ENCODE peak calls at places on chromosome X, in eight cellular contexts. One of them, this sample, is unnamed.

GRCh38 chrX:19799319-19800182 is 87.8 kb downstream of the SH3KBP1 start:
- DNase-seq in K562: no peak
- DNase-seq in activated CD4-positive, alpha-beta T cell treated with anti-CD3 and anti-CD28 coated beads for 24 hours: no peak
- DNase-seq in breast epithelium: no peak
- DNase-seq in cerebellar cortex: no peak
- DNase-seq in PC-3: no peak
- DNase-seq in AG10803: peak
- DNase-seq in T-helper 2 cell: peak
- DNase-seq in this sample: no peak

GRCh38 chrX:145002776-145003175 is 244.5 kb upstream of the SPANXN1 start:
- DNase-seq in AG10803: peak
- DNase-seq in PC-3: peak
- DNase-seq in activated CD4-positive, alpha-beta T cell treated with anti-CD3 and anti-CD28 coated beads for 24 hours: no peak
- DNase-seq in breast epithelium: no peak
- DNase-seq in cerebellar cortex: no peak
- DNase-seq in K562: no peak
- DNase-seq in T-helper 2 cell: no peak
- DNase-seq in this sample: no peak

GRCh38 chrX:29617725-29618124 is 597.6 kb upstream of the MAGEB2 start:
- DNase-seq in T-helper 2 cell: no peak
- DNase-seq in AG10803: no peak
- DNase-seq in cerebellar cortex: peak
- DNase-seq in PC-3: peak
- DNase-seq in K562: no peak
- DNase-seq in activated CD4-positive, alpha-beta T cell treated with anti-CD3 and anti-CD28 coated beads for 24 hours: no peak
- DNase-seq in breast epithelium: no peak
- DNase-seq in this sample: peak

GRCh38 chrX:150062292-150063137 is 124.2 kb upstream of the EOLA2 start:
- DNase-seq in T-helper 2 cell: no peak
- DNase-seq in breast epithelium: no peak
- DNase-seq in K562: no peak
- DNase-seq in AG10803: peak
- DNase-seq in PC-3: peak
- DNase-seq in cerebellar cortex: no peak
- DNase-seq in activated CD4-positive, alpha-beta T cell treated with anti-CD3 and anti-CD28 coated beads for 24 hours: no peak
- DNase-seq in this sample: no peak

GRCh38 chrX:68731254-68731653 is 83.8 kb downstream of the STARD8 start:
- DNase-seq in activated CD4-positive, alpha-beta T cell treated with anti-CD3 and anti-CD28 coated beads for 24 hours: no peak
- DNase-seq in cerebellar cortex: no peak
- DNase-seq in AG10803: no peak
- DNase-seq in PC-3: no peak
- DNase-seq in K562: no peak
- DNase-seq in breast epithelium: no peak
- DNase-seq in T-helper 2 cell: no peak
- DNase-seq in this sample: no peak

GRCh38 chrX:25523574-25523973 is 507.8 kb upstream of the ARX start:
- DNase-seq in breast epithelium: no peak
- DNase-seq in activated CD4-positive, alpha-beta T cell treated with anti-CD3 and anti-CD28 coated beads for 24 hours: no peak
- DNase-seq in K562: peak
- DNase-seq in cerebellar cortex: peak
- DNase-seq in AG10803: peak
- DNase-seq in PC-3: peak
- DNase-seq in T-helper 2 cell: no peak
- DNase-seq in this sample: peak

GRCh38 chrX:48971325-48972213 is at the start of gene KCND1:
- DNase-seq in T-helper 2 cell: no peak
- DNase-seq in activated CD4-positive, alpha-beta T cell treated with anti-CD3 and anti-CD28 coated beads for 24 hours: peak
- DNase-seq in breast epithelium: peak
- DNase-seq in cerebellar cortex: peak
- DNase-seq in AG10803: peak
- DNase-seq in K562: no peak
- DNase-seq in PC-3: no peak
- DNase-seq in this sample: no peak

GRCh38 chrX:357035-357692 is 29.5 kb downstream of the PPP2R3B start:
- DNase-seq in K562: no peak
- DNase-seq in AG10803: no peak
- DNase-seq in PC-3: no peak
- DNase-seq in cerebellar cortex: no peak
- DNase-seq in T-helper 2 cell: no peak
- DNase-seq in activated CD4-positive, alpha-beta T cell treated with anti-CD3 and anti-CD28 coated beads for 24 hours: no peak
- DNase-seq in breast epithelium: no peak
- DNase-seq in this sample: no peak

GRCh38 chrX:129637217-129638109 is 17.3 kb downstream of the APLN start:
- DNase-seq in PC-3: peak
- DNase-seq in breast epithelium: peak
- DNase-seq in K562: peak
- DNase-seq in cerebellar cortex: peak
- DNase-seq in T-helper 2 cell: peak
- DNase-seq in activated CD4-positive, alpha-beta T cell treated with anti-CD3 and anti-CD28 coated beads for 24 hours: peak
- DNase-seq in AG10803: peak
- DNase-seq in this sample: peak

GRCh38 chrX:151985955-151986354 is 11.5 kb upstream of the GABRE start:
- DNase-seq in K562: peak
- DNase-seq in T-helper 2 cell: no peak
- DNase-seq in activated CD4-positive, alpha-beta T cell treated with anti-CD3 and anti-CD28 coated beads for 24 hours: no peak
- DNase-seq in cerebellar cortex: no peak
- DNase-seq in breast epithelium: no peak
- DNase-seq in AG10803: peak
- DNase-seq in PC-3: no peak
- DNase-seq in this sample: no peak

GRCh38 chrX:69137371-69137881 is 27.8 kb downstream of the PJA1 start:
- DNase-seq in cerebellar cortex: no peak
- DNase-seq in PC-3: no peak
- DNase-seq in breast epithelium: no peak
- DNase-seq in AG10803: peak
- DNase-seq in T-helper 2 cell: no peak
- DNase-seq in activated CD4-positive, alpha-beta T cell treated with anti-CD3 and anti-CD28 coated beads for 24 hours: no peak
- DNase-seq in K562: no peak
- DNase-seq in this sample: no peak

GRCh38 chrX:142978130-142978684 is 47.5 kb upstream of the SPANXN4 start:
- DNase-seq in T-helper 2 cell: no peak
- DNase-seq in K562: no peak
- DNase-seq in AG10803: no peak
- DNase-seq in cerebellar cortex: no peak
- DNase-seq in breast epithelium: no peak
- DNase-seq in activated CD4-positive, alpha-beta T cell treated with anti-CD3 and anti-CD28 coated beads for 24 hours: no peak
- DNase-seq in PC-3: no peak
- DNase-seq in this sample: no peak

GRCh38 chrX:39705299-39705698 is 392.5 kb downstream of the BCOR start:
- DNase-seq in AG10803: peak
- DNase-seq in cerebellar cortex: peak
- DNase-seq in breast epithelium: peak
- DNase-seq in K562: peak
- DNase-seq in PC-3: peak
- DNase-seq in T-helper 2 cell: no peak
- DNase-seq in activated CD4-positive, alpha-beta T cell treated with anti-CD3 and anti-CD28 coated beads for 24 hours: no peak
- DNase-seq in this sample: peak

GRCh38 chrX:41561045-41561444 is 113.9 kb downstream of the NYX start:
- DNase-seq in cerebellar cortex: no peak
- DNase-seq in K562: peak
- DNase-seq in T-helper 2 cell: no peak
- DNase-seq in breast epithelium: no peak
- DNase-seq in AG10803: peak
- DNase-seq in PC-3: peak
- DNase-seq in activated CD4-positive, alpha-beta T cell treated with anti-CD3 and anti-CD28 coated beads for 24 hours: no peak
- DNase-seq in this sample: peak

GRCh38 chrX:63934791-63935190 is 149.8 kb upstream of the ARHGEF9 start:
- DNase-seq in cerebellar cortex: peak
- DNase-seq in AG10803: no peak
- DNase-seq in activated CD4-positive, alpha-beta T cell treated with anti-CD3 and anti-CD28 coated beads for 24 hours: no peak
- DNase-seq in PC-3: no peak
- DNase-seq in breast epithelium: no peak
- DNase-seq in K562: no peak
- DNase-seq in T-helper 2 cell: no peak
- DNase-seq in this sample: no peak

GRCh38 chrX:109384569-109385174 is 97.2 kb downstream of the GUCY2F start:
- DNase-seq in PC-3: peak
- DNase-seq in T-helper 2 cell: no peak
- DNase-seq in activated CD4-positive, alpha-beta T cell treated with anti-CD3 and anti-CD28 coated beads for 24 hours: no peak
- DNase-seq in cerebellar cortex: no peak
- DNase-seq in AG10803: peak
- DNase-seq in breast epithelium: no peak
- DNase-seq in K562: peak
- DNase-seq in this sample: peak

GRCh38 chrX:29470029-29470428 is 745.3 kb upstream of the MAGEB2 start:
- DNase-seq in breast epithelium: no peak
- DNase-seq in T-helper 2 cell: no peak
- DNase-seq in K562: no peak
- DNase-seq in cerebellar cortex: no peak
- DNase-seq in activated CD4-positive, alpha-beta T cell treated with anti-CD3 and anti-CD28 coated beads for 24 hours: no peak
- DNase-seq in AG10803: peak
- DNase-seq in PC-3: no peak
- DNase-seq in this sample: no peak

GRCh38 chrX:65463550-65463949 is 71.0 kb downstream of the LAS1L start:
- DNase-seq in breast epithelium: no peak
- DNase-seq in K562: no peak
- DNase-seq in PC-3: no peak
- DNase-seq in cerebellar cortex: no peak
- DNase-seq in activated CD4-positive, alpha-beta T cell treated with anti-CD3 and anti-CD28 coated beads for 24 hours: no peak
- DNase-seq in AG10803: peak
- DNase-seq in T-helper 2 cell: no peak
- DNase-seq in this sample: no peak

GRCh38 chrX:20487227-20487626 is 220.5 kb upstream of the RPS6KA3 start:
- DNase-seq in activated CD4-positive, alpha-beta T cell treated with anti-CD3 and anti-CD28 coated beads for 24 hours: no peak
- DNase-seq in cerebellar cortex: no peak
- DNase-seq in AG10803: no peak
- DNase-seq in K562: no peak
- DNase-seq in T-helper 2 cell: no peak
- DNase-seq in breast epithelium: no peak
- DNase-seq in PC-3: peak
- DNase-seq in this sample: no peak

GRCh38 chrX:71606536-71607216 is 11.6 kb downstream of the CXCR3 start:
- DNase-seq in PC-3: no peak
- DNase-seq in AG10803: no peak
- DNase-seq in cerebellar cortex: no peak
- DNase-seq in T-helper 2 cell: no peak
- DNase-seq in activated CD4-positive, alpha-beta T cell treated with anti-CD3 and anti-CD28 coated beads for 24 hours: no peak
- DNase-seq in K562: no peak
- DNase-seq in breast epithelium: no peak
- DNase-seq in this sample: no peak

GRCh38 chrX:13087322-13088154 is 43.1 kb upstream of the FAM9C start:
- DNase-seq in activated CD4-positive, alpha-beta T cell treated with anti-CD3 and anti-CD28 coated beads for 24 hours: no peak
- DNase-seq in breast epithelium: no peak
- DNase-seq in AG10803: peak
- DNase-seq in cerebellar cortex: no peak
- DNase-seq in T-helper 2 cell: peak
- DNase-seq in K562: peak
- DNase-seq in PC-3: peak
- DNase-seq in this sample: no peak

GRCh38 chrX:124030520-124030919 is 69.0 kb downstream of the STAG2 start:
- DNase-seq in AG10803: no peak
- DNase-seq in breast epithelium: no peak
- DNase-seq in cerebellar cortex: no peak
- DNase-seq in T-helper 2 cell: no peak
- DNase-seq in activated CD4-positive, alpha-beta T cell treated with anti-CD3 and anti-CD28 coated beads for 24 hours: no peak
- DNase-seq in K562: no peak
- DNase-seq in PC-3: no peak
- DNase-seq in this sample: no peak

GRCh38 chrX:104113237-104113965 is 1.1 kb downstream of the ZCCHC18 start:
- DNase-seq in AG10803: peak
- DNase-seq in K562: peak
- DNase-seq in cerebellar cortex: peak
- DNase-seq in PC-3: peak
- DNase-seq in T-helper 2 cell: peak
- DNase-seq in breast epithelium: peak
- DNase-seq in activated CD4-positive, alpha-beta T cell treated with anti-CD3 and anti-CD28 coated beads for 24 hours: peak
- DNase-seq in this sample: peak

GRCh38 chrX:114071412-114071811 is 512.5 kb upstream of the HTR2C start:
- DNase-seq in breast epithelium: no peak
- DNase-seq in T-helper 2 cell: no peak
- DNase-seq in activated CD4-positive, alpha-beta T cell treated with anti-CD3 and anti-CD28 coated beads for 24 hours: no peak
- DNase-seq in AG10803: no peak
- DNase-seq in K562: peak
- DNase-seq in PC-3: no peak
- DNase-seq in cerebellar cortex: no peak
- DNase-seq in this sample: no peak

GRCh38 chrX:133598596-133599334 is 183.5 kb upstream of the GPC4 start:
- DNase-seq in K562: no peak
- DNase-seq in PC-3: peak
- DNase-seq in T-helper 2 cell: no peak
- DNase-seq in AG10803: no peak
- DNase-seq in cerebellar cortex: no peak
- DNase-seq in activated CD4-positive, alpha-beta T cell treated with anti-CD3 and anti-CD28 coated beads for 24 hours: no peak
- DNase-seq in breast epithelium: no peak
- DNase-seq in this sample: no peak

GRCh38 chrX:47749185-47749967 is 87.3 kb upstream of the ZNF81 start:
- DNase-seq in breast epithelium: no peak
- DNase-seq in K562: no peak
- DNase-seq in T-helper 2 cell: no peak
- DNase-seq in AG10803: peak
- DNase-seq in activated CD4-positive, alpha-beta T cell treated with anti-CD3 and anti-CD28 coated beads for 24 hours: no peak
- DNase-seq in PC-3: no peak
- DNase-seq in cerebellar cortex: peak
- DNase-seq in this sample: no peak

GRCh38 chrX:48489892-48490291 is 13.9 kb downstream of the FTSJ1 start:
- DNase-seq in K562: no peak
- DNase-seq in breast epithelium: no peak
- DNase-seq in PC-3: no peak
- DNase-seq in T-helper 2 cell: no peak
- DNase-seq in cerebellar cortex: no peak
- DNase-seq in AG10803: no peak
- DNase-seq in activated CD4-positive, alpha-beta T cell treated with anti-CD3 and anti-CD28 coated beads for 24 hours: no peak
- DNase-seq in this sample: no peak

GRCh38 chrX:48975041-48975440 is 3.4 kb upstream of the KCND1 start:
- DNase-seq in cerebellar cortex: no peak
- DNase-seq in AG10803: no peak
- DNase-seq in T-helper 2 cell: no peak
- DNase-seq in breast epithelium: no peak
- DNase-seq in K562: no peak
- DNase-seq in PC-3: no peak
- DNase-seq in activated CD4-positive, alpha-beta T cell treated with anti-CD3 and anti-CD28 coated beads for 24 hours: no peak
- DNase-seq in this sample: no peak

GRCh38 chrX:57918750-57919436 is 8.6 kb upstream of the ZXDA start:
- DNase-seq in T-helper 2 cell: no peak
- DNase-seq in K562: peak
- DNase-seq in PC-3: peak
- DNase-seq in cerebellar cortex: peak
- DNase-seq in breast epithelium: no peak
- DNase-seq in AG10803: peak
- DNase-seq in activated CD4-positive, alpha-beta T cell treated with anti-CD3 and anti-CD28 coated beads for 24 hours: no peak
- DNase-seq in this sample: no peak

GRCh38 chrX:136168929-136169735 is 21.8 kb downstream of the FHL1 start:
- DNase-seq in T-helper 2 cell: no peak
- DNase-seq in breast epithelium: no peak
- DNase-seq in AG10803: peak
- DNase-seq in PC-3: peak
- DNase-seq in activated CD4-positive, alpha-beta T cell treated with anti-CD3 and anti-CD28 coated beads for 24 hours: no peak
- DNase-seq in K562: peak
- DNase-seq in cerebellar cortex: peak
- DNase-seq in this sample: no peak

This sample was measured in A549.